ENCODE peak calls at places on chromosomes 3 and 15, in six cellular contexts. T is WTC11, H is A549, O is K562, B is HepG2, Y is H1. P is an unnamed sample.
A peak's percentile ranks its signal among the peaks of the same experiment; 100 is the strongest.

GRCh38 chr3:10546181-10546624 is 40.8 kb upstream of the ATP2B2 start:
- DNase-seq in T (no peak), H (no peak), O (no peak), B (no peak), Y (peak; percentile 47), P (no peak)

GRCh38 chr3:171806200-171807128 is 3.8 kb downstream of the PLD1 start:
- DNase-seq in T (no peak), H (peak; percentile 36), O (peak; percentile 48), B (peak; percentile 95), Y (no peak), P (peak; percentile 91)

GRCh38 chr3:56878046-56878445 is 76.3 kb upstream of the ARHGEF3 start:
- DNase-seq in T (no peak), H (no peak), O (no peak), B (no peak), Y (no peak), P (peak; percentile 53)

GRCh38 chr3:5774337-5774736 is 586.8 kb downstream of the EDEM1 start:
- DNase-seq in T (no peak), H (no peak), O (no peak), B (no peak), Y (no peak), P (no peak)

GRCh38 chr15:74793135-74794028 is 11.5 kb downstream of the CSK start:
- DNase-seq in T (no peak), H (no peak), O (peak; percentile 51), B (no peak), Y (no peak), P (no peak)

GRCh38 chr3:64166584-64167155 is 58.6 kb downstream of the PRICKLE2 start:
- DNase-seq in T (peak; percentile 31), H (no peak), O (no peak), B (peak; percentile 26), Y (no peak), P (no peak)

GRCh38 chr3:71512000-71512399 is 71.5 kb downstream of the FOXP1 start:
- DNase-seq in T (peak; percentile 20), H (no peak), O (peak; percentile 28), B (peak; percentile 10), Y (no peak), P (no peak)

GRCh38 chr15:72179950-72180581 is 17.5 kb downstream of the GRAMD2A start:
- DNase-seq in T (no peak), H (no peak), O (no peak), B (peak; percentile 36), Y (no peak), P (no peak)

GRCh38 chr3:182913889-182914288 is 66.4 kb downstream of the DCUN1D1 start:
- DNase-seq in T (no peak), H (no peak), O (no peak), B (no peak), Y (no peak), P (no peak)

GRCh38 chr3:138082085-138082991 is 33.1 kb downstream of the DZIP1L start:
- DNase-seq in T (no peak), H (no peak), O (no peak), B (peak; percentile 22), Y (no peak), P (no peak)

GRCh38 chr3:116302087-116302747 is 143.1 kb downstream of the LSAMP start:
- DNase-seq in T (no peak), H (no peak), O (no peak), B (no peak), Y (no peak), P (no peak)

GRCh38 chr3:54067060-54067459 is 55.3 kb upstream of the CACNA2D3 start:
- DNase-seq in T (no peak), H (no peak), O (no peak), B (no peak), Y (no peak), P (no peak)

GRCh38 chr15:83652606-83653204 is 1.2 kb upstream of the ADAMTSL3 start:
- DNase-seq in T (no peak), H (no peak), O (peak; percentile 3), B (no peak), Y (no peak), P (no peak)

GRCh38 chr3:138082992-138083386 is 32.4 kb downstream of the DZIP1L start:
- DNase-seq in T (no peak), H (no peak), O (no peak), B (no peak), Y (no peak), P (no peak)

GRCh38 chr3:147699175-147699838 is 290.1 kb downstream of the ZIC1 start:
- DNase-seq in T (no peak), H (no peak), O (no peak), B (no peak), Y (no peak), P (no peak)

GRCh38 chr3:123085293-123085949 is 18.6 kb downstream of the PDIA5 start:
- DNase-seq in T (no peak), H (no peak), O (no peak), B (peak; percentile 80), Y (no peak), P (no peak)

GRCh38 chr3:56251343-56251945 is 216.8 kb downstream of the ERC2 start:
- DNase-seq in T (peak; percentile 25), H (peak; percentile 19), O (peak; percentile 26), B (peak; percentile 18), Y (no peak), P (peak; percentile 66)

GRCh38 chr3:110568246-110568645 is 503.4 kb upstream of the NECTIN3 start:
- DNase-seq in T (no peak), H (no peak), O (no peak), B (no peak), Y (no peak), P (peak; percentile 6)

GRCh38 chr3:161452179-161452578 is 44.4 kb upstream of the OTOL1 start:
- DNase-seq in T (no peak), H (no peak), O (no peak), B (no peak), Y (no peak), P (no peak)

GRCh38 chr15:82712036-82712435 is 2.4 kb upstream of the AP3B2 start:
- DNase-seq in T (no peak), H (no peak), O (no peak), B (no peak), Y (no peak), P (no peak)

GRCh38 chr3:69441028-69441427 is 55.1 kb upstream of the FRMD4B start:
- DNase-seq in T (no peak), H (no peak), O (no peak), B (no peak), Y (no peak), P (no peak)

GRCh38 chr3:43161684-43162512 is 56.0 kb upstream of the POMGNT2 start:
- DNase-seq in T (peak; percentile 45), H (no peak), O (no peak), B (peak; percentile 24), Y (no peak), P (peak; percentile 86)

GRCh38 chr15:93072440-93073394 is 16.3 kb downstream of the RGMA start:
- DNase-seq in T (peak; percentile 89), H (peak; percentile 67), O (peak; percentile 80), B (peak; percentile 6), Y (peak; percentile 86), P (peak; percentile 42)

GRCh38 chr3:86782860-86783259 is 208.1 kb downstream of the VGLL3 start:
- DNase-seq in T (no peak), H (no peak), O (no peak), B (no peak), Y (no peak), P (no peak)

GRCh38 chr3:11653298-11654055 is 9.8 kb upstream of the VGLL4 start:
- DNase-seq in T (no peak), H (no peak), O (no peak), B (peak; percentile 57), Y (peak; percentile 52), P (no peak)

GRCh38 chr3:37494206-37494605 is 319.8 kb upstream of the LRRFIP2 start:
- DNase-seq in T (no peak), H (no peak), O (no peak), B (no peak), Y (no peak), P (no peak)

GRCh38 chr15:67190813-67191212 is 63.6 kb downstream of the AAGAB start:
- DNase-seq in T (no peak), H (no peak), O (no peak), B (no peak), Y (no peak), P (no peak)

GRCh38 chr3:160758929-160759577 is 3.0 kb downstream of the PPM1L start:
- DNase-seq in T (no peak), H (no peak), O (no peak), B (no peak), Y (no peak), P (no peak)

GRCh38 chr15:100997442-100997841 is 78.3 kb downstream of the LRRK1 start:
- DNase-seq in T (no peak), H (no peak), O (no peak), B (no peak), Y (no peak), P (no peak)

GRCh38 chr15:60212536-60212935 is 185.2 kb downstream of the ANXA2 start:
- DNase-seq in T (peak; percentile 33), H (no peak), O (no peak), B (peak; percentile 7), Y (no peak), P (no peak)
- TF ChIP-seq JUN in T (no peak), H (no peak), O (no peak), B (no peak), Y (no peak), P (no peak)

GRCh38 chr15:68348064-68348463 is 70.5 kb downstream of the FEM1B start:
- DNase-seq in T (no peak), H (no peak), O (peak; percentile 69), B (no peak), Y (no peak), P (no peak)

GRCh38 chr15:68348601-68349000 is 71.1 kb downstream of the FEM1B start:
- DNase-seq in T (no peak), H (no peak), O (no peak), B (no peak), Y (no peak), P (no peak)

GRCh38 chr15:68345481-68345880 is 67.9 kb downstream of the FEM1B start:
- DNase-seq in T (no peak), H (no peak), O (no peak), B (no peak), Y (no peak), P (no peak)

GRCh38 chr15:68347392-68347791 is 69.8 kb downstream of the FEM1B start:
- DNase-seq in T (no peak), H (no peak), O (no peak), B (no peak), Y (no peak), P (peak; percentile 75)

GRCh38 chr15:68346986-68347385 is 69.4 kb downstream of the FEM1B start:
- DNase-seq in T (no peak), H (no peak), O (no peak), B (no peak), Y (no peak), P (no peak)
- TF ChIP-seq JUN in T (no peak), H (no peak), O (no peak), B (no peak), Y (no peak), P (no peak)

DNA sequence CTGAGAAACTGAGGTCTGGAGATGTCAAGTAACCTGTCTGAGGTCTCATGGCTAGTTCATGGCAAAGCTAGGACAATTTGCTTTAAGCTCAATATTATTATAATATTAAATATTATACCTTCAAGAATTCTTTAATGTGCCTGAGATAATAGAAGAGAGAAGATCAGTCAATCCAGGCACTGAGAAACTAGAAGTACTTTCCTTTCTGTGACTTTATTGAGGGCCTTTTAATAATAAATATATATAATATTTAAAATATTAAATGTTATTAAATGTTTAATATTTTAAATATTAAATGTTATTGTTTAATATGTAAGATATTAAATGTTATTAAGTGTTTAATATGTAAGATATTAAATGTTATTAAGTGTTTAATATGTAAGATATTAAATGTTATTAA is 144.3 kb upstream of the DNAJC19 start:
- DNase-seq in T (no peak), H (no peak), O (no peak), B (no peak), Y (no peak), P (no peak)
- TF ChIP-seq JUN in T (no peak), H (no peak), O (no peak), B (no peak), Y (no peak), P (no peak)

GRCh38 chr15:43186003-43186353 is 775 bp downstream of the CCNDBP1 start:
- DNase-seq in T (no peak), H (peak; percentile 16), O (no peak), B (no peak), Y (no peak), P (no peak)
- TF ChIP-seq JUN in T (no peak), H (no peak), O (no peak), B (no peak), Y (no peak), P (no peak)

P was measured in endothelial cell of umbilical vein.